ENCODE peak calls at places on chromosomes 2 and 18, in four cellular contexts. H is MCF 10A, E is B cell, D is progenitor cell of endocrine pancreas. A is an unnamed sample.

GRCh38 chr2:56287508-56287907 is 103.7 kb downstream of the CCDC85A start:
- DNase-seq in E (no peak), D (no peak), H (no peak), A (no peak)

GRCh38 chr2:238974510-238975166 is 126.8 kb downstream of the TWIST2 start:
- DNase-seq in H (peak), E (no peak), D (no peak), A (no peak)

GRCh38 chr2:95312543-95313205 is 15.5 kb downstream of the KCNIP3 start:
- DNase-seq in E (no peak), H (no peak), D (no peak), A (no peak)

GRCh38 chr2:197848602-197849001 is 44.2 kb downstream of the PLCL1 start:
- DNase-seq in H (no peak), D (no peak), E (no peak), A (no peak)

GRCh38 chr2:10267551-10268465 is 34.9 kb upstream of the HPCAL1 start:
- DNase-seq in E (no peak), D (no peak), H (no peak), A (no peak)

GRCh38 chr18:57210101-57210661 is 63.3 kb downstream of the BOD1L2 start:
- DNase-seq in E (no peak), H (peak), D (no peak), A (peak)

GRCh38 chr2:119809329-119810038 is 49.8 kb downstream of the PTPN4 start:
- DNase-seq in H (peak), E (no peak), D (no peak), A (no peak)

GRCh38 chr2:102592601-102593000 is 26.8 kb upstream of the SLC9A2 start:
- DNase-seq in H (peak), E (no peak), D (no peak), A (no peak)

GRCh38 chr2:174951746-174952145 is 53.4 kb downstream of the CHN1 start:
- DNase-seq in H (peak), D (no peak), E (no peak), A (no peak)

GRCh38 chr2:204475403-204475802 is 69.9 kb upstream of the PARD3B start:
- DNase-seq in H (no peak), E (no peak), D (no peak), A (no peak)

GRCh38 chr2:6526093-6526824 is 339.4 kb downstream of the CMPK2 start:
- DNase-seq in D (peak), E (peak), H (peak), A (no peak)

GRCh38 chr2:188117706-188118105 is 174.0 kb upstream of the GULP1 start:
- DNase-seq in D (no peak), E (no peak), H (no peak), A (no peak)

GRCh38 chr2:177171418-177171865 is 41.2 kb upstream of the HNRNPA3 start:
- DNase-seq in D (no peak), H (no peak), E (no peak), A (no peak)

GRCh38 chr2:235766206-235766794 is 272.5 kb downstream of the AGAP1 start:
- DNase-seq in H (peak), D (peak), E (peak), A (no peak)

GRCh38 chr2:152635635-152636298 is 81.5 kb downstream of the PRPF40A start:
- DNase-seq in H (peak), D (peak), E (peak), A (peak)

GRCh38 chr2:16553222-16553621 is 112.4 kb downstream of the CYRIA start:
- DNase-seq in E (peak), D (peak), H (peak), A (peak)

GRCh38 chr2:5696351-5696740 is 4.2 kb downstream of the SOX11 start:
- DNase-seq in H (no peak), E (peak), D (peak), A (peak)

GRCh38 chr2:71783215-71783614 is 329.9 kb downstream of the DYSF start:
- DNase-seq in D (no peak), H (peak), E (no peak), A (no peak)

GRCh38 chr18:68449292-68449691 is 265.6 kb downstream of the TMX3 start:
- DNase-seq in D (no peak), E (no peak), H (peak), A (no peak)

GRCh38 chr2:179692610-179693009 is 168.8 kb downstream of the ZNF385B start:
- DNase-seq in H (peak), E (no peak), D (no peak), A (no peak)

GRCh38 chr2:235669983-235670962 is 176.4 kb downstream of the AGAP1 start:
- DNase-seq in D (peak), E (no peak), H (peak), A (peak)

GRCh38 chr2:72182547-72183460 is 35.1 kb upstream of the CYP26B1 start:
- DNase-seq in H (peak), D (no peak), E (no peak), A (no peak)

GRCh38 chr2:176879596-176879995 is 333.0 kb upstream of the HNRNPA3 start:
- DNase-seq in E (no peak), H (no peak), D (no peak), A (no peak)

GRCh38 chr2:207503234-207503633 is 26.5 kb upstream of the CREB1 start:
- DNase-seq in H (no peak), E (no peak), D (no peak), A (no peak)

GRCh38 chr2:124875627-124876244 is 850.6 kb downstream of the CNTNAP5 start:
- DNase-seq in E (no peak), H (peak), D (no peak), A (no peak)

GRCh38 chr2:216606551-216607527 is 26.4 kb upstream of the IGFBP2 start:
- DNase-seq in E (peak), H (no peak), D (no peak), A (no peak)

GRCh38 chr2:237475704-237476107 is 11.3 kb upstream of the MLPH start:
- DNase-seq in E (no peak), D (no peak), H (peak), A (no peak)
- TF ChIP-seq CTCF in E (peak), D (no peak), H (no peak), A (no peak)

DNA sequence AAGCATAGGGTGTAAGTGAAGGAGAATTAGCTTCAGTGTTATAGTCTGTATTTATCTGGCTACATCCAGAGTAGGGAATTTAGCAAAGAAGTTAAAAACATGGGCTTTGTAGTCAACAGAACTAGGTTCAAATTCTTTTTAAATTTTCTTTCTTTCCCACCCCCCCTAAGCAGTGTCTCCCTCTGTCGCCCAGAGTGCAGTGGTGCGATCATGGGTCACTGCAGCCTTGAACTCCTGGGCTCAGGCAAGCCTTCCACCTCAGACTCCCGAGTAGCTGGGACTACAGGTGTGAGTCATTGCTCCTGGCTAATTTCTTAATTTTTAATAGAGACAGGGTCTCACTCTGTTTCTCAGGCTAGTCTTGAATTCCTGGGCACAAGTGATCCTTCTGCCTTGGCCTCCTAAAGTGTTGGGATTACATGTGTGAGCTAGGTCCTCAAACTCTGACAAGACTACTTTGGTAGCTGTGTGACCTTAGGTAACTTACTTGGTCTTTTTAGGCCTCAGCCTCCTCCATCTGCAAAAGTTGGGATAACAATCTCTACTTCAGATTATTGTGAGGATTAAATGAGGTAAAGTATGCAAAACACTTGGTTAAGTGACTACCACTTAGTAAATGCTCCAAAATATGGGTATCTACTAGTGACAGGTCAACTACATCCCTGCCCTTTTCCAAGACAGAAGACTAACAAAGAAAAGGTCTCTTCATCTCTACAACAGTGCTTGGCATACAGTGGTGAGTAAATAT is 17.8 kb downstream of the DOK1 start:
- DNase-seq in D (no peak), H (no peak), E (no peak), A (no peak)
- TF ChIP-seq CTCF in D (no peak), H (no peak), E (no peak), A (peak)

GRCh38 chr2:83827618-83828017 is 631.5 kb downstream of the SUCLG1 start:
- DNase-seq in H (peak), E (no peak), D (no peak), A (no peak)
- TF ChIP-seq CTCF in H (peak), E (no peak), D (peak), A (no peak)

DNA sequence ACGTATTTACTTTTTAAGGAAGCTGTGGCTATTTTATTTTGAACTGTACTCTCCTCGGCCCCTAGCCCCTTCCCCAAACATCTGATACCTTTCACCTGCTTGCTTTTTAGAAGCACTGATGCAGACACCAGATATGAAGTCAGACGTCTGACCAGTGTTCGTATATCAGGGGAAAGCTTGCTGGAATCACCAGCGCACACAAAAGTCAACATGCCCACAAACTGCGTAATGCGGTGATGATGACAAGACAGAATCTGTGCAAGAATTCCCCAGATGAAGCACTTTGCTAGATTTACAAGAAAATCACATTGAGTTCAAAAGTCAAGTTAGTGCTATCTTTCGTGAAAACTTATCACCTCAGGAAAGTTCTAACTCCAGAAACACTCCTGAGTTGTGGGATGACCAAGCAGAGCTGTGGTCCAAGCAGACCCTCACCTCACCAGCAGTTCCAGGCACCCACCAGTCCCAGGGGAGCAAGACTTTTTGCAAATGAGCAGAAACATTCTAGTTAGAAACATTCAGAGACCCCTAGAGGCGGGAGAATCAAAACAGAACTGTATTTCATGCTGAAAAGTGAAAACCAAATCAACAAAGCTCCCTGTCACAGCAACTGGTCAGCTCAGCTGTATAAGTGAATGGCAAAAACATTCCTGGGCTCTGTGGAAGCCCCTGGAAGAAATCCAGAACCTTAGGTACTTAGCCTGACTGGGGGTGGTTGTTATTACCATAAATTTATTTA is 55.7 kb downstream of the INO80C start:
- DNase-seq in D (no peak), H (no peak), E (no peak), A (no peak)
- TF ChIP-seq CTCF in D (no peak), H (no peak), E (no peak), A (no peak)

GRCh38 chr18:23619388-23619873 is 33.1 kb upstream of the NPC1 start:
- DNase-seq in H (no peak), E (peak), D (peak), A (no peak)
- TF ChIP-seq CTCF in H (no peak), E (no peak), D (no peak), A (no peak)

DNA sequence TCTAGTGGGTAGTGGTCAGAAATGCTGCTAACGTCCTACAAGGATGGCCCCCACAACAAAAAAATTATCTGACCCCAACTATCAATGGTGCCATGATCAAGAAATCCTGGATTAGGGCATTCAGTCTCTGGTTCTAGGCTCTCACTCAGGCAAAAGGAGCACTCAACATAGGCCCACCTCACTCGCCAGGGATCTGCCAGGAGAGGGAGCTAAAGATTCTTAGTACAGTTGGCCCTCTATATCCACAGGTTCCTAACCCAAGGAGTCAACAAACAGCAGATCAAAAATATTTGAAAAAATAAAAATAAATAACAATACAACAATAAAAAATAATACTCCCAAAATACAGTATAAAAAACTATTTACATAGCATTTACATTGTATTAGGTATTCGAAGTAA is 10.0 kb downstream of the SLC4A5 start:
- DNase-seq in H (peak), E (no peak), D (no peak), A (peak)
- TF ChIP-seq CTCF in H (peak), E (no peak), D (peak), A (peak)

GRCh38 chr2:73918856-73919255 is 7.8 kb upstream of the DGUOK start:
- DNase-seq in D (no peak), E (no peak), H (no peak), A (no peak)

GRCh38 chr2:73921581-73921980 is 5.1 kb upstream of the DGUOK start:
- DNase-seq in D (no peak), H (no peak), E (no peak), A (no peak)

GRCh38 chr2:73922681-73923080 is 4.0 kb upstream of the DGUOK start:
- DNase-seq in D (no peak), H (no peak), E (no peak), A (no peak)

GRCh38 chr2:73919596-73920228 is 7.0 kb upstream of the DGUOK start:
- DNase-seq in E (no peak), D (no peak), H (no peak), A (no peak)

DNA sequence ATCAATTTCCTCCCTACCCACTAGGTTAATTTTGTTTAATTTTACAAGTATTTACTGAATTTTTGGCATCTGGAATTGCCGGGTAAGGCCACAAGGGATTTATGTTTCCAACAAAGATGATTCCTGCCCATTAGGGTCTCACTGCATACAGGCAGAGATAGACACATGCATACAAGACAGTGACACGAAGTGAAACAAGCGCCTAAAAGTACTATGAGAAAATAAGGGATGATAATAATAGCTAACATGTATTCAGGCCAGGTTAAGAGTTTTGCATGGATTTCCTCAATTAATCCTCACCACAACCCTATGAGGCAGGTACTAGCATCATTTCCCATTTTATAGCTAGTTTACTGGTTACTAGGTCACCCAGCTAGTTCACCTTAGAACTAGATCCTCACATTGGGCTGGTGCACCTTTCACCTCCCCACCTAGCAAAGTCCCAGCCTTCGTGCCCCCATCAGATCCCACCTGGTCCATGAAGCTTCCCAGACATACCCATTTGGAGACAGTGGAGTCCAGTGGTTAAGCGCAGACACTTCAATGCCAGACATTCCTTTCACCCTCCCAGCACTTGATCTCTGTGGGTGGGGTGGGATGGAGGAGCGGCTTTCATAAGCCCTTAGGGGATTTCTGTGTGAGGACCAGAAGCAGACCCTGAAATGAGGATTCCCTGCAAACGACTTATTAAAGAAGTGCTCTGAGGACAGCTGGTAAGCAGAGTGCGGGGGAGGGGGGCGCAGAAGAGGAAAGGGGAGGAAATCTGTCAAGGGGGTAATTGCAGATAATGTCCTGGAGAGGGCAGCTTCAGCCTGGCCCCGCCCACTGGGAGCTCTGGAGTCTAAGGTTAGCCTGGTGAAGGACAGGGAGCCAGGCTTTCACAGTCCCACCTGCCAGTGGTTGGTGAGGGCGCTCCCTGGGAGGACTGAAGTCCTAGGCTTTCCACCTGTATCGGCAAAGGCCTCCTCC is 5.8 kb upstream of the DGUOK start:
- DNase-seq in D (no peak), E (peak), H (peak), A (peak)
- TF ChIP-seq CTCF in D (peak), E (no peak), H (peak), A (peak)

DNA sequence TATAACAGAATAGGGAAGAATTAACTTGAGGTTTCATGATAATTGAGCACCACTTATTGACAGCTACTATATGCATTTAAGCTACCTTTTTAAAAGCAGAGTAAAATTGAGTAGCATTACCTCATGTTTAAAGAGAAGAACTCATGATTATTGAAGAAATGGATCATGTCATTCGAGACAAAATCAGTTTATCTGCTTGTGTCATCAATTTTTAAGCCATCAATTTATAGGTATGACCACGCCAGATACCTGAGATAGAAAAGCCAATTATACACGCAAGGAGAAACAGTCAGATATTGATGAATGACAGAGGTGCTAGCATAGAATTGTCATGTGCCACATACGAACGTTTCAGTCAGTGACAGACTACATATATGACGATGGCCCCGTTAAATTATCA is 28.4 kb downstream of the DSG2 start:
- DNase-seq in E (no peak), D (no peak), H (no peak), A (no peak)
- TF ChIP-seq CTCF in E (no peak), D (no peak), H (no peak), A (no peak)

DNA sequence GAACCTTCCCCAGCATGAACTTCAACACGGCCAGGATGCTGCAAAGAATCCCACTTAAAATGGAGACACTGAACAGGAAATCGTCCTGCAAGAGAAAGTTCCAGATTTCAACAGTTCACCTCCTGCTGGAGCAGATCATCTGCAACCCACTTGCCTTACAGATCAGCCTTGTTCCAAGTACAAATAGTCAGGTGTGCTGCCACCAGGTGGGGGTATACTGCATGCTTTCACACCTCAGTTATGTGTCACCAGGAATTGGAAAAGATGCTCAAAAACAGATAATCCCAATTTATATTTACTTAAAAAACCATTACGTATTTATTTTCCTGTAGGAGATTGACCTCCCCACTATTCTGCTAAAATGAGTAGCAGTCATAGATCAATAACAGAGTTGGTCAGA is 212.3 kb downstream of the MGAT5 start:
- DNase-seq in H (peak), D (peak), E (peak), A (peak)
- TF ChIP-seq CTCF in H (peak), D (peak), E (peak), A (peak)

A was measured in H1.